ENCODE peak calls at places on chromosomes 6 and 20, in nine cellular contexts. W, K, I, L, F, N, M, J and S are unnamed samples.

GRCh38 chr6:82767037-82767436 is 298.6 kb downstream of the UBE3D start:
- DNase-seq in W (no peak), K (no peak), I (no peak), L (no peak), F (no peak), N (no peak), M (no peak), J (no peak), S (no peak)

GRCh38 chr6:7848229-7848628 is 62.4 kb downstream of the TXNDC5 start:
- DNase-seq in W (no peak), K (no peak), I (no peak), L (no peak), F (no peak), N (no peak), M (no peak), J (no peak), S (no peak)

GRCh38 chr6:118171852-118172251 is 264.8 kb downstream of the SLC35F1 start:
- DNase-seq in W (no peak), K (no peak), I (no peak), L (no peak), F (no peak), N (no peak), M (no peak), J (no peak), S (no peak)

GRCh38 chr6:35258336-35258735 is 1.2 kb upstream of the ZNF76 start:
- DNase-seq in W (no peak), K (no peak), I (no peak), L (no peak), F (no peak), N (no peak), M (no peak), J (no peak), S (no peak)

GRCh38 chr6:31585531-31585930 is 546 bp upstream of the LST1 start:
- DNase-seq in W (no peak), K (no peak), I (peak; percentile 56), L (no peak), F (no peak), N (no peak), M (no peak), J (no peak), S (no peak)

GRCh38 chr6:108361312-108361932 is 66.6 kb downstream of the AFG1L start:
- DNase-seq in W (no peak), K (no peak), I (no peak), L (no peak), F (no peak), N (no peak), M (no peak), J (no peak), S (no peak)

GRCh38 chr6:104522533-104522932 is 337.2 kb downstream of the HACE1 start:
- DNase-seq in W (no peak), K (no peak), I (no peak), L (no peak), F (no peak), N (no peak), M (no peak), J (no peak), S (no peak)

GRCh38 chr6:100194535-100194934 is 200.5 kb upstream of the MCHR2 start:
- DNase-seq in W (no peak), K (no peak), I (no peak), L (no peak), F (no peak), N (no peak), M (no peak), J (no peak), S (no peak)

GRCh38 chr6:10403385-10404106 is 11.3 kb downstream of the TFAP2A start:
- DNase-seq in W (no peak), K (no peak), I (no peak), L (no peak), F (no peak), N (no peak), M (no peak), J (no peak), S (peak; percentile 86)

GRCh38 chr6:10402648-10403311 is 12.1 kb downstream of the TFAP2A start:
- DNase-seq in W (no peak), K (no peak), I (no peak), L (no peak), F (no peak), N (no peak), M (no peak), J (no peak), S (peak; percentile 19)

GRCh38 chr6:10404799-10405524 is 9.9 kb downstream of the TFAP2A start:
- DNase-seq in W (no peak), K (no peak), I (no peak), L (peak; percentile 67), F (no peak), N (no peak), M (no peak), J (no peak), S (peak; percentile 37)

GRCh38 chr6:10406556-10406955 is 8.3 kb downstream of the TFAP2A start:
- DNase-seq in W (no peak), K (no peak), I (no peak), L (no peak), F (no peak), N (no peak), M (no peak), J (no peak), S (peak; percentile 51)

DNA sequence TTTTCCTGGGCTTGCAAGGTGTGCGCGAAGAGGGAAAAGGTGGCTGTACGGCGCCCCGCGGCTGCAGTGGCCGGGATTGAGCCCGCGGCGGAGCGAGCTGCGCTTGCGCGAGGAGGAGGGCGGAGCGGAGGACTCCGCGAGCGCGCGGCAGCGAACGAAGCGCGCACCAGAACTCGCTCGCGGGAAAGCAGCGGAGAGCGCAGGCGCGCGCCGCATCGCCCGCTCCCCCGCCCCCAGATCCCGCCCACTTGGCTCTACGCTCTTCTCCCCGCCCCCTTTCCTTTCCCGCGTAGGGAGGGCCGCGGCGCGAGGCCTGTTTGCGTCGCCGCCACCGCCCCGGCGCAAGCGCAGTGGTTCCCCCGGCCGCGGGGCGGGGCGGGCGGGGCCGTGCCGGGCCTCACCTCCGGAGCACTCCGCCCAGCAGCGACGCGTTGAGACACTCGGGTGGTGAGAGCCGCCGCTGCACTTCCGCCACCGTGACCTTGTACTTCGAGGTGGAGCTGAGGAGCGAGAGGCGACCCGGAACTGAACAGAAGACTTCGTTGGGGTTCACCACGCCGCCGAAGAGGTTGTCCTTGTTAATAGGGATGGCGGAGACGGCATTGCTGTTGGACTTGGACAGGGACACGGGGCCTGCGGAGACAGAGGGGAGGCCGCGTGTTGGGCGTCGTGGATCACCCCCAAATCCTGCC is 10.6 kb downstream of the TFAP2A start:
- DNase-seq in W (peak; percentile 77), K (peak; percentile 72), I (peak; percentile 85), L (peak; percentile 93), F (peak; percentile 74), N (peak; percentile 90), M (peak; percentile 94), J (peak; percentile 97), S (peak; percentile 99)
- H3K27me3 ChIP-seq in W (peaks cover 9% of the 10 kb centered on the region), K (peaks cover 52% of the 10 kb centered on the region), I (peaks cover 10% of the 10 kb centered on the region), L (peaks cover 100% of the 10 kb centered on the region), F (peaks cover 6% of the 10 kb centered on the region), N (peaks cover 17% of the 10 kb centered on the region), M (peaks cover 32% of the 10 kb centered on the region), J (peaks cover 93% of the 10 kb centered on the region), S (peaks cover 56% of the 10 kb centered on the region)

DNA sequence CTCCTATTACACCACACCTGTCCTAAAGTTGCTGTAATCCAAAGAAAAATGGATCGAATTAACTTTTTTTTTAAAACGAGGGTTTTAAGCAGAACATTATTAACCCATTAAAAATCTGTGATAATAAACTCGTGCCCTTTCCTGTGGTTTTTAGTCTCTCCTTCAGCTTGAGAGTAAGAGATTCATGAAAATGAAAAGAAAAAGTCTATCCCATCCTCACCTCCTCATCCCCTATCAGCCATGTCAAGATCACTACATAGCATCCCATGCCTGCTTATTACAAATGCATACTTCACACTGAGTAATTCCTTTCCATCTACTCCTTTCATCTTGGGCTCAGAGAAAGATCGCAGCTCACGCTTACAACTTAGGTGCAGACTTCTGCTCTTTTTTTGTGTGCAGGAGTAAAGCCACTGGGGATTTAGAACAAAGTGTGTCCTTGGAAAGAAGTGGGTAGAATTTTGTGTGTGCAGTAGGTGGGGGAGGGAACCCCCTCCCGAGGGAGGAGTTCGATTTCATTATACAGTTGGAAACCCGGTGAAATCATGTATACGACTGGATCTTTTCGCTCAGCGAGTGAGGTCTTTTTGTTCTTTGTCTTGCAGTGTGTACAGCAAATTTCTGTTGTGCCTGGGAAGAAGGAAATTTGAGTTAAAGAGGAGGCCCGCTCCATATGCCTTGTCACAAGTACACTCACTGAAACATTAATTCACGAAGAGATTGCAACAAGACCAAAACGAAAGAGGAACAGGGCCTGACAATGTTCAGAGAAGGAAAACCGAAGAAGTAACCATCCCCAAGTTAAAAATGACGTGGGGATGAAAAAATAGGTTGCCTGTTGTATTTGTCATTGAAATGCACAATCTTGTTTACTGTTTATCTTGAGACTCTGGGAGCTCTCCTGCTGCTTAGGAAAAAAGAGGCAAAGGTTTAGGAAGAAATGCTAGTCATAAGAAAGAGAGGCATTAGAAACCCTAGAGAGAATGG is 146.5 kb upstream of the ZNF217 start:
- DNase-seq in W (no peak), K (no peak), I (no peak), L (no peak), F (no peak), N (no peak), M (no peak), J (peak; percentile 3), S (peak; percentile 57)
- H3K27me3 ChIP-seq in W (no peaks in the 10 kb centered on the region), K (no peaks in the 10 kb centered on the region), I (no peaks in the 10 kb centered on the region), L (peaks cover 41% of the 10 kb centered on the region), F (no peaks in the 10 kb centered on the region), N (no peaks in the 10 kb centered on the region), M (peaks cover 10% of the 10 kb centered on the region), J (no peaks in the 10 kb centered on the region), S (no peaks in the 10 kb centered on the region)

GRCh38 chr6:129936329-129937165 is 75.4 kb upstream of the TMEM244 start:
- DNase-seq in W (no peak), K (peak; percentile 52), I (peak; percentile 29), L (no peak), F (peak; percentile 22), N (peak; percentile 67), M (no peak), J (peak; percentile 72), S (peak; percentile 89)

GRCh38 chr6:129946439-129947140 is 71.8 kb upstream of the L3MBTL3 start:
- DNase-seq in W (no peak), K (no peak), I (no peak), L (no peak), F (no peak), N (no peak), M (no peak), J (peak; percentile 34), S (no peak)

GRCh38 chr6:129943637-129944271 is 74.6 kb upstream of the L3MBTL3 start:
- DNase-seq in W (no peak), K (no peak), I (no peak), L (no peak), F (no peak), N (no peak), M (no peak), J (no peak), S (no peak)

GRCh38 chr6:129938242-129939020 is 77.3 kb upstream of the TMEM244 start:
- DNase-seq in W (no peak), K (no peak), I (no peak), L (no peak), F (no peak), N (no peak), M (no peak), J (no peak), S (no peak)

GRCh38 chr6:129940454-129941195 is 77.8 kb upstream of the L3MBTL3 start:
- DNase-seq in W (no peak), K (no peak), I (no peak), L (no peak), F (no peak), N (no peak), M (no peak), J (no peak), S (no peak)
- H3K27me3 ChIP-seq in W (no peaks in the 10 kb centered on the region), K (no peaks in the 10 kb centered on the region), I (peaks cover 4% of the 10 kb centered on the region), L (peaks cover 8% of the 10 kb centered on the region), F (peaks cover 6% of the 10 kb centered on the region), N (no peaks in the 10 kb centered on the region), M (peaks cover 2% of the 10 kb centered on the region), J (no peaks in the 10 kb centered on the region), S (no peaks in the 10 kb centered on the region)

GRCh38 chr6:149211046-149211571 is 106.4 kb upstream of the TAB2 start:
- DNase-seq in W (no peak), K (no peak), I (no peak), L (no peak), F (no peak), N (no peak), M (no peak), J (no peak), S (no peak)

GRCh38 chr6:149212202-149212601 is 105.3 kb upstream of the TAB2 start:
- DNase-seq in W (no peak), K (no peak), I (no peak), L (no peak), F (no peak), N (no peak), M (no peak), J (no peak), S (no peak)

GRCh38 chr6:149210376-149210775 is 107.1 kb upstream of the TAB2 start:
- DNase-seq in W (no peak), K (no peak), I (no peak), L (no peak), F (no peak), N (no peak), M (no peak), J (no peak), S (peak; percentile 53)

GRCh38 chr6:149213829-149214228 is 103.7 kb upstream of the TAB2 start:
- DNase-seq in W (no peak), K (no peak), I (no peak), L (no peak), F (no peak), N (no peak), M (no peak), J (no peak), S (no peak)

DNA sequence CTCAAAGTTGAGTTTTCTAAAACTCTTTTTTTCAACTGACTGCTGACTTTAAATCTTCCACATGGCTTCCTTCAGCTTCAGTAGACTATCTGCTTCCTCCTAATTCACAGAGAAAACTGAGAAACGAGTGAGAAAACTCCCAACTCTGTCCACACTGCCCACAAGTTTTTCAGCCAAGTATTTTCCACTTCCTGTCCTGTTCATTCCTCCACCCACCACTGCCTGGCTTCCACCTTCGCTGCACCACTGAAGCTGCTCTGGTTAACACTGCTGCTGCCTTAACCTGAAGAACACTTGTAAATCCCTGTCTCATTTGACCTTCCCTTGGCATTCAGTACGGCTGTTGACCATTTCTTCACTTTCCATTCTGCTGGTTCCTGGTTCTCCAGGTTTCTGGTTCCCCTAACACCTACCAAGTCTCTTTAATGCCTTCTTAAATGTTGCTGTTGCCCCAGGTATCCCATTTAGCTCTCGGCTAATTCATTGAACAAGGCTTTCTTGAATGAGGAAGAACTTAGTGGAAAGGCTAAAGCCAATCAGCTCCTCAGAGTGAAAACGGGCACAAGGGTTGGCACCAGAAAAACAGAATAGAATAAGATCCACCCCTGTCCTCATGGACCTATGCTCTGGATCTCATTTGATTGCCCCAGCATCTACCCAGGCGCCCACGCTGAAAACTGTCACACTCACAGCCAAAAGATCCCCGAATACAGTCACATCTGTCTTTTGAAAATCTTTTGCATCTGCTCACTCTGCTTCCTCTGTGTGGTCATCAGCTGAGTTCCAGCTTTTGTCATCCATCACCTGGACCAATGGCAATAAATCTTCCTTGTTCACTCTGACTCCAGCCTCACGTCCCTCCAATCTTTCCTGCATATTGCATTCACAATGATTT is 104.4 kb upstream of the TAB2 start:
- DNase-seq in W (no peak), K (no peak), I (no peak), L (no peak), F (no peak), N (no peak), M (no peak), J (no peak), S (no peak)
- H3K27me3 ChIP-seq in W (no peaks in the 10 kb centered on the region), K (no peaks in the 10 kb centered on the region), I (no peaks in the 10 kb centered on the region), L (no peaks in the 10 kb centered on the region), F (no peaks in the 10 kb centered on the region), N (no peaks in the 10 kb centered on the region), M (no peaks in the 10 kb centered on the region), J (no peaks in the 10 kb centered on the region), S (no peaks in the 10 kb centered on the region)